ENCODE peak calls at places on chromosomes 6 and 20, in four cellular contexts. N is body of pancreas, F is GM12878, E is A549. Q is an unnamed sample. For H3K4me1 and H3K9me3, the result is how much of the 10 kb centered on the place peaks cover.

GRCh38 chr6:91173651-91174050 is 586.8 kb upstream of the MAP3K7 start:
- ATAC-seq in N (no peak), E (no peak), F (no peak), Q (no peak)

GRCh38 chr6:4316867-4317400 is 181.6 kb upstream of the ECI2 start:
- ATAC-seq in N (peak), E (no peak), F (no peak), Q (peak)

GRCh38 chr6:42279966-42280629 is 62.4 kb upstream of the MRPS10 start:
- ATAC-seq in N (no peak), E (peak), F (no peak), Q (no peak)

GRCh38 chr6:137395316-137395715 is 98.9 kb downstream of the OLIG3 start:
- ATAC-seq in N (no peak), E (no peak), F (no peak), Q (no peak)

GRCh38 chr20:37365760-37366638 is 20.1 kb downstream of the SRC start:
- ATAC-seq in E (no peak), N (no peak), F (peak), Q (no peak)

GRCh38 chr6:138988469-138988834 is 399 bp upstream of the REPS1 start:
- ATAC-seq in F (peak), E (peak), N (peak), Q (peak)

GRCh38 chr6:11143394-11144371 is 32.2 kb upstream of the ERVFRD-1 start:
- ATAC-seq in F (no peak), N (no peak), E (peak), Q (peak)

GRCh38 chr6:110951008-110951407 is 7.5 kb upstream of the GTF3C6 start:
- ATAC-seq in F (no peak), E (no peak), N (no peak), Q (no peak)

GRCh38 chr6:85620308-85620707 is 22.4 kb downstream of the SYNCRIP start:
- ATAC-seq in E (peak), F (no peak), N (no peak), Q (no peak)

GRCh38 chr6:125303512-125303854 is 1.7 kb upstream of the HDDC2 start:
- ATAC-seq in E (no peak), F (no peak), N (no peak), Q (no peak)

GRCh38 chr6:79011940-79012339 is 66.1 kb downstream of the PHIP start:
- ATAC-seq in E (no peak), F (no peak), N (no peak), Q (no peak)

GRCh38 chr20:6696001-6696400 is 71.5 kb upstream of the BMP2 start:
- ATAC-seq in E (no peak), F (no peak), N (no peak), Q (no peak)

GRCh38 chr6:33949111-33949510 is 145.3 kb upstream of the MLN start:
- ATAC-seq in F (no peak), N (no peak), E (no peak), Q (no peak)

GRCh38 chr6:15260099-15260821 is 14.4 kb downstream of the JARID2 start:
- ATAC-seq in F (no peak), E (no peak), N (no peak), Q (no peak)

GRCh38 chr20:51713213-51713598 is 55.0 kb downstream of the ATP9A start:
- ATAC-seq in E (no peak), N (no peak), F (no peak), Q (no peak)

GRCh38 chr20:47032969-47033578 is 138.4 kb downstream of the EYA2 start:
- ATAC-seq in E (no peak), F (no peak), N (no peak), Q (no peak)

GRCh38 chr20:50528129-50528528 is 17.9 kb downstream of the PTPN1 start:
- ATAC-seq in E (no peak), N (no peak), F (peak), Q (no peak)

GRCh38 chr6:63440594-63440993 is 120.8 kb upstream of the LGSN start:
- ATAC-seq in E (peak), F (no peak), N (no peak), Q (no peak)

GRCh38 chr6:3906191-3907019 is 57.2 kb downstream of the FAM50B start:
- ATAC-seq in F (no peak), E (no peak), N (peak), Q (no peak)

GRCh38 chr6:147508073-147508870 is at the start of gene SAMD5:
- ATAC-seq in N (peak), E (peak), F (peak), Q (peak)

GRCh38 chr20:43537921-43538854 is 20.6 kb upstream of the SGK2 start:
- ATAC-seq in N (peak), E (peak), F (peak), Q (no peak)

GRCh38 chr20:45345104-45345936 is 2.9 kb downstream of the SDC4 start:
- ATAC-seq in E (no peak), N (peak), F (no peak), Q (no peak)

GRCh38 chr6:133423242-133423641 is 182.1 kb downstream of the EYA4 start:
- ATAC-seq in N (peak), E (no peak), F (no peak), Q (no peak)

GRCh38 chr6:112437053-112437452 is 89.9 kb downstream of the RFPL4B start:
- ATAC-seq in N (no peak), F (no peak), E (no peak), Q (no peak)

GRCh38 chr20:36623444-36623843 is 17.9 kb downstream of the RAB5IF start:
- ATAC-seq in E (no peak), N (no peak), F (no peak), Q (no peak)

GRCh38 chr6:146901940-146902816 is 302.0 kb upstream of the STXBP5 start:
- ATAC-seq in E (peak), F (no peak), N (no peak), Q (no peak)

GRCh38 chr20:62004614-62005013 is 61.1 kb downstream of the TAF4 start:
- ATAC-seq in N (no peak), F (no peak), E (no peak), Q (no peak)

GRCh38 chr6:137769797-137770362 is 97.2 kb upstream of the TNFAIP3 start:
- ATAC-seq in N (no peak), F (peak), E (no peak), Q (no peak)

GRCh38 chr6:14190596-14191224 is 73.1 kb downstream of the CD83 start:
- ATAC-seq in N (no peak), F (no peak), E (no peak), Q (no peak)

GRCh38 chr6:170483413-170483812 is 69.7 kb downstream of the PSMB1 start:
- ATAC-seq in F (no peak), N (no peak), E (no peak), Q (no peak)

GRCh38 chr6:169236988-169237387 is 16.7 kb downstream of the THBS2 start:
- ATAC-seq in N (no peak), F (no peak), E (no peak), Q (no peak)

DNA sequence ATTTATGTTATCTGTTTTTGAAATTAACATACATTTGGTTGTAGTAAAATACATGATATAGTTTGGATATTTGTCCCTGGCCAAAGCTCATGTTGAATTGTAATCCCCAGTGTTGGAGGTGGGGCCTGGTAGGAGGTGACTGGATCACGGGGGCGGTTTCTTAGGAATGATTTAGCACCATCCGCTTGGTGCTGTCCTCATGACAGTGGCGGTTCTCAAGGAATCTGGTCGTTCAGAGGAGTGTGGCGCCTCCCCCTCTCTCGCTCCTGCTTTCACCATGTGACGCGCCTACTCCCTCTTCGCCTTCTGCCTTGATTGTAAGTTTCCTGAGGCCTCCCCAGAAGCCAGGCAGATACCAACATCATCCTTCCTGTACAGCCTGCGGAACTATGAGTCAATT is 29.0 kb downstream of the CTCFL start:
- ATAC-seq in E (no peak), N (no peak), F (no peak), Q (no peak)
- H3K4me1 ChIP-seq in E (under half), N (under half), F (under half), Q (under half)

GRCh38 chr20:29742699-29743100 is 1514.8 kb upstream of the DEFB115 start:
- ATAC-seq in F (no peak), N (no peak), E (no peak), Q (no peak)

GRCh38 chr20:29741894-29742698 is 1515.4 kb upstream of the DEFB115 start:
- ATAC-seq in E (no peak), N (no peak), F (no peak), Q (no peak)

GRCh38 chr20:29743101-29743931 is 1514.1 kb upstream of the DEFB115 start:
- ATAC-seq in F (no peak), N (no peak), E (no peak), Q (no peak)

GRCh38 chr20:29741594-29741893 is 1515.9 kb upstream of the DEFB115 start:
- ATAC-seq in N (no peak), F (no peak), E (no peak), Q (no peak)

GRCh38 chr20:29744071-29744470 is 1513.4 kb upstream of the DEFB115 start:
- ATAC-seq in F (no peak), E (no peak), N (no peak), Q (no peak)
- H3K9me3 ChIP-seq in F (under half), E (under half), N (under half), Q (under half)

GRCh38 chr20:32189691-32190607 is 17.6 kb downstream of the PLAGL2 start:
- ATAC-seq in E (no peak), N (peak), F (peak), Q (peak)
- H3K4me3 ChIP-seq in E (no peak), N (no peak), F (peak), Q (peak)

DNA sequence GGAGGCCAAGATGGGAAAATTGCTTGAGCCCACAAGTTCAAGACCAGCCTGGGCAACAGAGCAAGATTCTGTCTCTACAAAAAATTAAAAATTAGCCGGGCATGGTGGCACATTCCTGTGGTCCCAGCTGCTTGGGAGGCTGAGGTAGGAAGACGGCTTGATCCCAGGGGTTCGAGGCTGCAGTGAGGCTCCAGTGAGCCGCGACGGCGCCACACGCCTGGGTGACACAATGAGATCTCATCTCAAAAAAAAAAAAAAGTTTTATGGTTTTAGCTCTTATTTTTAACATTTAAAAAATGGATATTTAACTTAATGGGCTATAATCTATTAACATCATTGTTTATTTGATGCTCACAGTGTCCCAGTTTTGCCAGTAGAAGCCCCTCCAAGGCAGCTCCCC is 97.2 kb upstream of the RIPOR2 start:
- ATAC-seq in N (no peak), E (no peak), F (no peak), Q (no peak)
- H3K4me1 ChIP-seq in N (under half), E (under half), F (under half), Q (under half)

GRCh38 chr6:537114-537513 is 119.8 kb downstream of the HUS1B start:
- ATAC-seq in F (no peak), N (no peak), E (no peak), Q (no peak)

DNA sequence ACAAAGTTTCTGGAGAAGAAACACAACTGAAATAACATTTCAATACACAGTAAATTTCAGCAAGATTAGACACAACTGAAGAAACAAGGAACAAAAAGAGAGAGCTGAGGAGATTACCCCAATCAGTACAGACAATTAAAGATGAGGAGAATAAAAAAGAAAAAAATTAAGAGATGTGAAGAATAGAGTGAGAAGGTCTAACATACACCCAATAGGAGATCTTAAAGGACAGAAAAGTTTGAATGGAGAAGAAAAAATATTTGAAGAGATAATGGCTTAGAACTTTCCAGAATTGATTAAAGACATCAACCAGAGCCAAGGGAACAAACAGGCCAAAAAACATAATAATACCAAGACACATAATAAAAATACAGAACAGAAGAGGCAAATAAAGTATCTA is 116.4 kb downstream of the HUS1B start:
- ATAC-seq in N (no peak), E (no peak), F (no peak), Q (no peak)
- H3K9me3 ChIP-seq in N (under half), E (under half), F (under half), Q (under half)

GRCh38 chr6:53543341-53544010 is 1.4 kb downstream of the GCLC start:
- ATAC-seq in E (no peak), N (no peak), F (no peak), Q (no peak)
- H3K4me3 ChIP-seq in E (peak), N (peak), F (peak), Q (peak)

GRCh38 chr6:32941412-32941784 is 570 bp upstream of the HLA-DMB start:
- ATAC-seq in N (no peak), E (no peak), F (peak), Q (no peak)
- H3K4me1 ChIP-seq in N (under half), E (under half), F (under half), Q (under half)

GRCh38 chr20:16245879-16246278 is 327.4 kb downstream of the KIF16B start:
- ATAC-seq in F (no peak), E (no peak), N (no peak), Q (no peak)

GRCh38 chr20:16241911-16242310 is 331.3 kb downstream of the KIF16B start:
- ATAC-seq in F (peak), E (no peak), N (no peak), Q (no peak)

GRCh38 chr20:16236589-16237241 is 336.5 kb downstream of the KIF16B start:
- ATAC-seq in F (no peak), N (no peak), E (no peak), Q (no peak)

GRCh38 chr20:16243470-16243869 is 329.8 kb downstream of the KIF16B start:
- ATAC-seq in F (no peak), E (peak), N (no peak), Q (no peak)

GRCh38 chr20:16240355-16240754 is 332.9 kb downstream of the KIF16B start:
- ATAC-seq in E (no peak), F (no peak), N (no peak), Q (no peak)
- H3K9me3 ChIP-seq in E (under half), F (under half), N (under half), Q (under half)

GRCh38 chr6:131954099-131954774 is 3.1 kb upstream of the CCN2 start:
- ATAC-seq in F (no peak), N (no peak), E (no peak), Q (no peak)
- H3K4me3 ChIP-seq in F (no peak), N (no peak), E (no peak), Q (peak)